ENCODE peak calls at places on chromosomes 1 and 21, in ten cellular contexts. F, Q, S, Y, A, B, N, X, P and O are unnamed samples.

GRCh38 chr1:30726254-30726653 is 2.9 kb upstream of the MATN1 start:
- DNase-seq in F (no peak), Q (no peak), S (no peak), Y (no peak), A (no peak), B (no peak), N (no peak), X (no peak), P (no peak), O (no peak)

GRCh38 chr1:74629283-74629682 is 44.3 kb downstream of the ERICH3 start:
- DNase-seq in F (no peak), Q (peak), S (no peak), Y (no peak), A (no peak), B (no peak), N (no peak), X (no peak), P (no peak), O (no peak)

GRCh38 chr1:94324168-94324544 is 86.8 kb upstream of the ARHGAP29 start:
- DNase-seq in F (no peak), Q (no peak), S (no peak), Y (no peak), A (peak), B (no peak), N (no peak), X (no peak), P (no peak), O (no peak)

GRCh38 chr21:38769253-38769780 is 36.4 kb upstream of the ETS2 start:
- DNase-seq in F (no peak), Q (peak), S (no peak), Y (no peak), A (no peak), B (no peak), N (no peak), X (peak), P (no peak), O (no peak)

GRCh38 chr21:18832950-18833349 is 429.4 kb upstream of the TMPRSS15 start:
- DNase-seq in F (no peak), Q (no peak), S (no peak), Y (no peak), A (peak), B (no peak), N (no peak), X (no peak), P (no peak), O (no peak)

GRCh38 chr1:8169364-8170058 is 143.4 kb upstream of the ERRFI1 start:
- DNase-seq in F (no peak), Q (peak), S (no peak), Y (peak), A (peak), B (peak), N (peak), X (no peak), P (no peak), O (no peak)

GRCh38 chr1:51768971-51769601 is 109.4 kb downstream of the NRDC start:
- DNase-seq in F (no peak), Q (peak), S (no peak), Y (peak), A (peak), B (peak), N (no peak), X (peak), P (no peak), O (no peak)

GRCh38 chr1:44423706-44424546 is 18.9 kb downstream of the RNF220 start:
- DNase-seq in F (no peak), Q (no peak), S (no peak), Y (no peak), A (peak), B (peak), N (no peak), X (no peak), P (no peak), O (no peak)

GRCh38 chr1:94115254-94115899 is 5.6 kb downstream of the ABCA4 start:
- DNase-seq in F (no peak), Q (no peak), S (no peak), Y (no peak), A (no peak), B (no peak), N (no peak), X (no peak), P (no peak), O (no peak)

GRCh38 chr1:81801032-81801833 is 499 bp downstream of the ADGRL2 start:
- DNase-seq in F (no peak), Q (peak), S (peak), Y (peak), A (no peak), B (peak), N (no peak), X (peak), P (no peak), O (no peak)

GRCh38 chr1:198486903-198487302 is 53.6 kb downstream of the ATP6V1G3 start:
- DNase-seq in F (no peak), Q (no peak), S (no peak), Y (no peak), A (no peak), B (no peak), N (no peak), X (no peak), P (no peak), O (no peak)

GRCh38 chr21:31710586-31710985 is 21.3 kb downstream of the SCAF4 start:
- DNase-seq in F (no peak), Q (no peak), S (no peak), Y (no peak), A (no peak), B (no peak), N (no peak), X (peak), P (no peak), O (no peak)

GRCh38 chr1:975896-976683 is 5.8 kb downstream of the PERM1 start:
- DNase-seq in F (peak), Q (peak), S (peak), Y (peak), A (no peak), B (no peak), N (peak), X (no peak), P (peak), O (no peak)

GRCh38 chr1:22914633-22915217 is 57.9 kb downstream of the LACTBL1 start:
- DNase-seq in F (no peak), Q (no peak), S (no peak), Y (no peak), A (no peak), B (no peak), N (no peak), X (no peak), P (no peak), O (no peak)

GRCh38 chr1:91783423-91784162 is 102.4 kb downstream of the TGFBR3 start:
- DNase-seq in F (no peak), Q (no peak), S (no peak), Y (no peak), A (no peak), B (peak), N (no peak), X (no peak), P (no peak), O (no peak)

GRCh38 chr1:74684301-74684700 is 10.7 kb upstream of the ERICH3 start:
- DNase-seq in F (no peak), Q (no peak), S (no peak), Y (no peak), A (no peak), B (no peak), N (no peak), X (no peak), P (no peak), O (no peak)

GRCh38 chr1:237748192-237748591 is 142.5 kb downstream of the ZP4 start:
- DNase-seq in F (no peak), Q (no peak), S (no peak), Y (no peak), A (no peak), B (no peak), N (no peak), X (no peak), P (no peak), O (no peak)